ENCODE peak calls at places on chromosomes 4 and X, in four cellular contexts. K is HS-5, E is colonic mucosa, N is H4. U is an unnamed sample.

GRCh38 chrX:7334253-7334935 is 186.4 kb upstream of the PUDP start:
- DNase-seq in K (peak), E (no peak), N (no peak), U (no peak)

GRCh38 chr4:7852568-7853185 is 87.0 kb downstream of the AFAP1 start:
- DNase-seq in K (no peak), E (no peak), N (no peak), U (no peak)

GRCh38 chr4:20356565-20356964 is 104.9 kb downstream of the SLIT2 start:
- DNase-seq in K (no peak), E (no peak), N (peak), U (no peak)

GRCh38 chr4:84578540-84579409 is 4.2 kb upstream of the CDS1 start:
- DNase-seq in K (no peak), E (peak), N (peak), U (peak)

GRCh38 chr4:170047774-170048354 is 21.7 kb upstream of the MFAP3L start:
- DNase-seq in K (peak), E (peak), N (peak), U (no peak)

GRCh38 chrX:68579810-68580209 is 67.7 kb upstream of the STARD8 start:
- DNase-seq in K (no peak), E (no peak), N (no peak), U (no peak)

GRCh38 chrX:145825896-145826295 is 8.3 kb downstream of the SLITRK2 start:
- DNase-seq in K (no peak), E (no peak), N (peak), U (no peak)

GRCh38 chr4:21605006-21605405 is 343.6 kb downstream of the KCNIP4 start:
- DNase-seq in K (no peak), E (no peak), N (no peak), U (no peak)

GRCh38 chr4:73870260-73870659 is 1.1 kb downstream of the CXCL1 start:
- DNase-seq in K (no peak), E (peak), N (no peak), U (peak)

GRCh38 chrX:312621-313331 is 5.8 kb downstream of the GTPBP6 start:
- DNase-seq in K (no peak), E (no peak), N (no peak), U (peak)

GRCh38 chr4:173990126-173990878 is 293.2 kb downstream of the FBXO8 start:
- DNase-seq in K (peak), E (no peak), N (peak), U (no peak)

GRCh38 chr4:53476232-53477037 is 99.0 kb downstream of the FIP1L1 start:
- DNase-seq in K (peak), E (no peak), N (peak), U (no peak)

GRCh38 chr4:11130195-11130975 is 298.3 kb downstream of the HS3ST1 start:
- DNase-seq in K (peak), E (no peak), N (peak), U (no peak)

GRCh38 chrX:122641136-122641535 is 542.9 kb upstream of the GRIA3 start:
- DNase-seq in K (no peak), E (no peak), N (no peak), U (no peak)

GRCh38 chr4:182918791-182919302 is 1.7 kb upstream of the DCTD start:
- DNase-seq in K (no peak), E (no peak), N (no peak), U (no peak)

GRCh38 chr4:104128850-104129213 is 365.9 kb downstream of the CXXC4 start:
- DNase-seq in K (no peak), E (no peak), N (no peak), U (no peak)